ENCODE peak calls at places on chromosomes 1 and 21, in eight cellular contexts. S is PC-3, F is colonic mucosa, D is H1, I is esophagus squamous epithelium, E is IMR-90, A is psoas muscle, M is suprapubic skin. C is an unnamed sample.
A peak's percentile ranks its signal among the peaks of the same experiment; 100 is the strongest.

GRCh38 chr1:220526294-220526693 is 1.6 kb upstream of the MARK1 start:
- DNase-seq in I (no peak), F (no peak), D (no peak), M (no peak), A (no peak), S (no peak), E (no peak), C (no peak)

GRCh38 chr1:170309389-170310013 is 163.7 kb downstream of the NTMT2 start:
- DNase-seq in S (peak; percentile 45), F (no peak), D (no peak), M (peak; percentile 75), A (no peak), E (peak; percentile 95), I (no peak), C (no peak)

GRCh38 chr1:53577141-53578100 is 118.2 kb downstream of the DMRTB1 start:
- DNase-seq in E (no peak), I (no peak), D (no peak), M (peak; percentile 68), S (no peak), A (no peak), F (no peak), C (no peak)

GRCh38 chr1:25922633-25923567 is 16.7 kb upstream of the STMN1 start:
- DNase-seq in D (peak; percentile 80), S (peak; percentile 39), F (peak; percentile 47), A (peak; percentile 44), E (no peak), M (peak; percentile 83), I (no peak), C (peak; percentile 58)

GRCh38 chr1:93758842-93759515 is 77.3 kb upstream of the BCAR3 start:
- DNase-seq in M (no peak), F (no peak), S (peak; percentile 64), A (peak; percentile 24), I (no peak), E (peak; percentile 89), D (no peak), C (no peak)

GRCh38 chr1:210074904-210075303 is 136.9 kb downstream of the SYT14 start:
- DNase-seq in I (no peak), S (no peak), E (no peak), F (no peak), M (no peak), D (no peak), A (no peak), C (no peak)

GRCh38 chr21:44521301-44521927 is 18.6 kb downstream of the KRTAP10-1 start:
- DNase-seq in E (no peak), S (no peak), F (no peak), I (no peak), A (no peak), D (no peak), M (peak; percentile 63), C (no peak)

GRCh38 chr1:232398823-232399222 is 231.1 kb downstream of the SIPA1L2 start:
- DNase-seq in S (no peak), E (no peak), A (no peak), I (no peak), M (no peak), D (no peak), F (no peak), C (no peak)

GRCh38 chr1:111556318-111557037 is 53.0 kb upstream of the ADORA3 start:
- DNase-seq in I (no peak), M (no peak), E (no peak), D (no peak), S (peak; percentile 22), A (no peak), F (no peak), C (no peak)

GRCh38 chr1:172561252-172561651 is 28.3 kb downstream of the SUCO start:
- DNase-seq in E (peak; percentile 25), M (no peak), A (no peak), S (peak; percentile 98), I (no peak), D (no peak), F (no peak), C (no peak)

GRCh38 chr1:96973605-96974004 is 252.0 kb downstream of the PTBP2 start:
- DNase-seq in A (no peak), E (peak; percentile 33), M (no peak), D (no peak), I (no peak), F (no peak), S (peak; percentile 79), C (no peak)

GRCh38 chr21:45467221-45467779 is 62.3 kb downstream of the COL18A1 start:
- DNase-seq in A (peak; percentile 14), I (no peak), F (no peak), D (no peak), S (peak; percentile 57), E (no peak), M (no peak), C (no peak)

GRCh38 chr1:171172471-171172870 is 12.6 kb upstream of the FMO2 start:
- DNase-seq in E (peak; percentile 73), M (no peak), I (no peak), D (no peak), F (no peak), A (no peak), S (no peak), C (no peak)

GRCh38 chr1:219385786-219386427 is 212.2 kb downstream of the LYPLAL1 start:
- DNase-seq in D (peak; percentile 64), E (peak; percentile 71), A (peak; percentile 14), M (no peak), F (peak; percentile 28), I (no peak), S (peak; percentile 96), C (no peak)

GRCh38 chr1:205392650-205393049 is 29.2 kb downstream of the LEMD1 start:
- DNase-seq in F (no peak), S (no peak), A (no peak), I (no peak), M (no peak), D (no peak), E (no peak), C (no peak)

GRCh38 chr1:245091171-245091621 is 63.6 kb upstream of the KIF26B start:
- DNase-seq in I (no peak), A (no peak), F (no peak), E (peak; percentile 37), D (no peak), S (no peak), M (no peak), C (no peak)

GRCh38 chr1:212070720-212071302 is 35.3 kb downstream of the DTL start:
- DNase-seq in M (no peak), E (peak; percentile 70), D (no peak), I (no peak), A (no peak), S (peak; percentile 76), F (no peak), C (no peak)

DNA sequence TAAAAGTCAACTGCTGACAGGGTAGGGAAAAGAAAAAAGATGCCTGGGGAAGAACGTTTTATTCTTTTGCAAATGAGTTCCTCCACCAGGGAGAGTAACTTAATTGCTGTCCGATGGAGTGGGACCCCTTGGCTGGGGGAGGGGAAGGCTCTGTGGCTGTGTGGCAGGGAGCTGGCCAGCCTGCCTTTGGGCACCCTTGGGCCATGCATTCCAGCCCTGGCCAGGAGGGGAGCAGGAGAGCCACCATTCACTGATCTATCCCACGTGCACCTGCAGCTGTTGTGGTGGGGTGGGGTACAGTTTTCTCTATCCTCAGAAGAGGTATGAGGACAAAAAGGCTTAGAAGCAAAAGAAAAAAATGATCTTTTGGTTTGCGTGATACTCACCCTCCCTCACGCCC is 116.9 kb downstream of the KCNK1 start:
- DNase-seq in M (no peak), A (no peak), D (peak; percentile 67), S (no peak), I (no peak), E (no peak), F (no peak), C (no peak)
- TF ChIP-seq CTCF in M (no peak), A (no peak), D (peak; percentile 82), S (peak; percentile 51), I (no peak), E (no peak), F (no peak), C (no peak)

DNA sequence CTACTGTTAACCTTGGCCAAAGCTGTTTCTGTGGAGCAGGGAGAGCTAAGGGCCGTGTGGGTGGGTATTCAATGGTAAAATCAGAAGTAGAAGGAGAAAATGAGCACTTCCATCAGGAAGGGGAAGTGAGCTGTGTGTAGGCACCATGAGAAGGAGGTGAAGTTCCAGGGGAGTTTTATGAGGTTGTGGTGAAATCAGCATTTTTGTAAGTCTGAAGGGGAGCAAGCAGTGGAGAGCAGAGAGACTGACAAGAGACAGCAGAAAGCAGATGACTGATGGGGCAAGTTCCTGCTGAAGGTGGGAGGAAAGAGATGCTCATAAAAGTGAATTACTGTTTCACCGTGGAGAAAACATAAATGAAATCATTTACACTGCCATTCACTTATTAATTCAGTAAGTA is 2.7 kb upstream of the GPR88 start:
- DNase-seq in I (no peak), A (no peak), M (no peak), S (no peak), F (no peak), E (no peak), D (no peak), C (no peak)
- H3K27ac ChIP-seq in I (no peak overlapping the region), A (no peak overlapping the region), M (no peak overlapping the region), S (no peak overlapping the region), F (no peak overlapping the region), E (no peak overlapping the region), D (no peak overlapping the region), C (no peak overlapping the region)

DNA sequence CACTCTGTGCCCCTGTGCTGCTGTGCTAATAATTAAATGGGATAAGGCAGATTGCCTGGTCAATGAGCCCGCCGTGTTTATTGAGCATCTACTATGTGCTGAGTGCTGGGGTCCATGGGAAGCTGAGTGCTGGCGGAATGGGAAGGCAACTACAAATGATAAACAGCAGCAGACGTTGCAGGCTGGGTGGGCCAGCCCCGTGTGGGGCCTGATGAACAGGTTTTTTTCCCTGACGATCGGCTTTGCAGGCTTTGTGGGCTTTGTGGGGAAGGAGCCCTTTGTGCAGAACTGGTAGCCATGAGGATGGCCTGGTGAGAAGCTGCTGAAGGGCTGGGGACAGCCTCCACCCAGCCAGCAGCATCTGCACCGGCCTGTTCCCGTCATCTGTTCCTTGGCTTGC is 3.5 kb downstream of the PDE9A start:
- DNase-seq in S (no peak), I (no peak), E (no peak), D (no peak), A (no peak), F (no peak), M (no peak), C (no peak)
- H3K27me3 ChIP-seq in S (peaks cover 74% of the 10 kb centered on the region), I (peaks cover 10% of the 10 kb centered on the region), E (peaks cover 28% of the 10 kb centered on the region), D (no peaks in the 10 kb centered on the region), A (peaks cover 22% of the 10 kb centered on the region), F (no peaks in the 10 kb centered on the region), M (peaks cover 47% of the 10 kb centered on the region), C (no peaks in the 10 kb centered on the region)

GRCh38 chr1:99173900-99174299 is 90.4 kb upstream of the PLPPR4 start:
- DNase-seq in E (no peak), A (no peak), S (peak; percentile 54), I (no peak), F (no peak), D (no peak), M (no peak), C (no peak)

GRCh38 chr1:99176753-99177152 is 87.5 kb upstream of the PLPPR4 start:
- DNase-seq in D (no peak), A (no peak), M (no peak), S (peak; percentile 11), I (no peak), E (peak; percentile 65), F (no peak), C (no peak)

GRCh38 chr1:99180915-99181314 is 83.4 kb upstream of the PLPPR4 start:
- DNase-seq in F (no peak), I (no peak), E (no peak), M (no peak), A (no peak), S (no peak), D (no peak), C (no peak)

GRCh38 chr1:99180343-99180808 is 83.9 kb upstream of the PLPPR4 start:
- DNase-seq in M (peak; percentile 83), S (peak; percentile 90), D (peak; percentile 76), F (peak; percentile 80), A (peak; percentile 34), I (peak; percentile 7), E (peak; percentile 74), C (peak; percentile 21)

GRCh38 chr1:99177465-99177864 is 86.8 kb upstream of the PLPPR4 start:
- DNase-seq in E (no peak), F (no peak), I (no peak), M (no peak), A (no peak), S (peak; percentile 57), D (no peak), C (no peak)
- TF ChIP-seq CTCF in E (peak; percentile 22), F (no peak), I (no peak), M (no peak), A (no peak), S (peak; percentile 65), D (no peak), C (no peak)

C was measured in CD4-positive, alpha-beta T cell.